ENCODE peak calls at places on chromosomes 1 and 21, in eight cellular contexts. S is RWPE1, X is MCF 10A, K is HFFc6, Y is HFF-Myc, J is neural crest cell, V is endothelial cell, C is fibroblast of lung. M is an unnamed sample.

GRCh38 chr1:24641646-24642151 is 1.4 kb upstream of the SRRM1 start:
- DNase-seq in S (no peak), X (peak; percentile 27), K (no peak), Y (no peak), J (no peak), V (peak; percentile 9), C (peak; percentile 32), M (peak; percentile 55)

GRCh38 chr1:77899647-77900320 is 11.4 kb downstream of the NEXN start:
- DNase-seq in S (no peak), X (peak; percentile 28), K (no peak), Y (no peak), J (no peak), V (no peak), C (peak; percentile 34), M (peak; percentile 12)

GRCh38 chr1:45945426-45945825 is 142.0 kb downstream of the MAST2 start:
- DNase-seq in S (no peak), X (no peak), K (peak; percentile 28), Y (no peak), J (no peak), V (no peak), C (peak; percentile 80), M (peak; percentile 57)

GRCh38 chr1:51738681-51739080 is 121.8 kb downstream of the OSBPL9 start:
- DNase-seq in S (no peak), X (no peak), K (no peak), Y (no peak), J (no peak), V (no peak), C (no peak), M (no peak)

GRCh38 chr21:39051561-39051949 is 131.7 kb downstream of the PSMG1 start:
- DNase-seq in S (peak; percentile 85), X (peak; percentile 33), K (peak; percentile 90), Y (no peak), J (no peak), V (no peak), C (peak; percentile 63), M (peak; percentile 51)

GRCh38 chr1:12153181-12153785 is 13.5 kb upstream of the TNFRSF1B start:
- DNase-seq in S (no peak), X (no peak), K (peak; percentile 89), Y (no peak), J (no peak), V (no peak), C (peak; percentile 75), M (peak; percentile 89)

GRCh38 chr1:172699111-172699510 is 40.2 kb downstream of the FASLG start:
- DNase-seq in S (peak; percentile 35), X (peak; percentile 48), K (peak; percentile 43), Y (no peak), J (no peak), V (peak; percentile 35), C (peak; percentile 73), M (no peak)

GRCh38 chr1:109977657-109978378 is 6.7 kb upstream of the AHCYL1 start:
- DNase-seq in S (no peak), X (no peak), K (no peak), Y (no peak), J (no peak), V (no peak), C (no peak), M (no peak)

GRCh38 chr1:88016947-88017346 is 667.1 kb upstream of the PKN2 start:
- DNase-seq in S (no peak), X (no peak), K (no peak), Y (no peak), J (no peak), V (no peak), C (no peak), M (no peak)

GRCh38 chr1:84407524-84408318 is 9.4 kb downstream of the DNASE2B start:
- DNase-seq in S (no peak), X (no peak), K (no peak), Y (no peak), J (no peak), V (no peak), C (no peak), M (no peak)

GRCh38 chr21:31855180-31855579 is 17.6 kb upstream of the HUNK start:
- DNase-seq in S (no peak), X (no peak), K (no peak), Y (no peak), J (no peak), V (no peak), C (no peak), M (no peak)

GRCh38 chr1:199855580-199855979 is 171.9 kb upstream of the NR5A2 start:
- DNase-seq in S (peak; percentile 89), X (no peak), K (peak; percentile 87), Y (no peak), J (no peak), V (no peak), C (peak; percentile 68), M (peak; percentile 57)

GRCh38 chr1:4175566-4176405 is 275.7 kb upstream of the C1orf174 start:
- DNase-seq in S (no peak), X (no peak), K (no peak), Y (no peak), J (no peak), V (no peak), C (no peak), M (no peak)

GRCh38 chr1:81432654-81433109 is 368.1 kb upstream of the ADGRL2 start:
- DNase-seq in S (no peak), X (no peak), K (no peak), Y (no peak), J (no peak), V (no peak), C (no peak), M (no peak)

GRCh38 chr1:81435175-81435574 is 365.6 kb upstream of the ADGRL2 start:
- DNase-seq in S (no peak), X (peak; percentile 16), K (no peak), Y (no peak), J (no peak), V (no peak), C (no peak), M (no peak)

GRCh38 chr1:81432089-81432488 is 368.6 kb upstream of the ADGRL2 start:
- DNase-seq in S (no peak), X (no peak), K (no peak), Y (no peak), J (no peak), V (no peak), C (no peak), M (no peak)

GRCh38 chr1:81430955-81431646 is 369.6 kb upstream of the ADGRL2 start:
- DNase-seq in S (no peak), X (no peak), K (no peak), Y (no peak), J (no peak), V (no peak), C (peak; percentile 3), M (no peak)

DNA sequence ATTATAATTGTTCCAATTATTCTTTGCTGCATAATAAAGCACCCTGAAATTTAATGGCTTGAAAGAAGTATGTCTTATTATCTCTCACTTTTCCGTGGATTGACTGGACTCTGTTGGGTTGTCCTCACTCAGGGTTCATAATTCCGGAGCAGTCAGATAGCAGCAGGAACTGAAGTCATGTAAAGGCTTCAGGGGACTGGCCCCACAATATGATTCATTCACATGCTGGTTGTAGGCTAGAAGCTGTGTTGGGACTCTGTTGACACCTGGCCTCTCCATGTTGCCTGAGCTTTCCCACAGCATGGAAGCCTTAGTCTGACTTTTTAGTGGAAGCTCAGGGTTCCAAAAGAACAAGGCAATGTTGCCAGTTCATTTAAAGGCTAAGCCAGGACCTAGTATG is 367.1 kb upstream of the ADGRL2 start:
- DNase-seq in S (no peak), X (no peak), K (no peak), Y (no peak), J (no peak), V (no peak), C (no peak), M (no peak)
- TF ChIP-seq CTCF in S (no peak), X (no peak), K (no peak), Y (no peak), J (no peak), V (no peak), C (no peak), M (no peak)

GRCh38 chr1:228109073-228109961 is at the start of gene MRPL55:
- DNase-seq in S (peak; percentile 92), X (peak; percentile 99), K (peak; percentile 93), Y (peak; percentile 71), J (peak; percentile 99), V (peak; percentile 99), C (peak; percentile 94), M (peak; percentile 99)
- TF ChIP-seq CTCF in S (no peak), X (no peak), K (peak; percentile 57), Y (no peak), J (peak; percentile 28), V (no peak), C (no peak), M (no peak)

GRCh38 chr21:44371596-44371995 is 18.2 kb downstream of the TRPM2 start:
- DNase-seq in S (no peak), X (no peak), K (no peak), Y (no peak), J (no peak), V (no peak), C (no peak), M (no peak)

GRCh38 chr21:44366586-44367211 is 13.3 kb downstream of the TRPM2 start:
- DNase-seq in S (no peak), X (no peak), K (no peak), Y (no peak), J (no peak), V (no peak), C (no peak), M (no peak)

GRCh38 chr21:44370027-44370735 is 16.8 kb downstream of the TRPM2 start:
- DNase-seq in S (peak; percentile 73), X (peak; percentile 58), K (peak; percentile 9), Y (peak; percentile 29), J (peak; percentile 45), V (no peak), C (peak; percentile 37), M (peak; percentile 64)

GRCh38 chr21:44370771-44371410 is 17.5 kb downstream of the TRPM2 start:
- DNase-seq in S (no peak), X (no peak), K (no peak), Y (no peak), J (no peak), V (no peak), C (no peak), M (no peak)

GRCh38 chr21:44368711-44369446 is 15.5 kb downstream of the TRPM2 start:
- DNase-seq in S (no peak), X (no peak), K (no peak), Y (no peak), J (no peak), V (no peak), C (no peak), M (no peak)
- TF ChIP-seq CTCF in S (no peak), X (no peak), K (no peak), Y (no peak), J (no peak), V (no peak), C (no peak), M (no peak)

GRCh38 chr21:41074607-41075184 is 93.3 kb upstream of the BACE2 start:
- DNase-seq in S (no peak), X (no peak), K (no peak), Y (no peak), J (no peak), V (no peak), C (no peak), M (no peak)

GRCh38 chr21:41068411-41069304 is 99.3 kb upstream of the BACE2 start:
- DNase-seq in S (peak; percentile 74), X (peak; percentile 62), K (peak; percentile 41), Y (peak; percentile 6), J (peak; percentile 91), V (peak; percentile 86), C (peak; percentile 62), M (peak; percentile 24)

GRCh38 chr21:41075668-41076463 is 92.1 kb upstream of the BACE2 start:
- DNase-seq in S (no peak), X (no peak), K (no peak), Y (no peak), J (no peak), V (no peak), C (no peak), M (no peak)

GRCh38 chr21:41069305-41069642 is 98.7 kb upstream of the BACE2 start:
- DNase-seq in S (no peak), X (no peak), K (no peak), Y (no peak), J (no peak), V (no peak), C (no peak), M (no peak)

GRCh38 chr21:41071410-41071809 is 96.5 kb upstream of the BACE2 start:
- DNase-seq in S (no peak), X (peak; percentile 10), K (no peak), Y (no peak), J (peak; percentile 14), V (peak; percentile 21), C (no peak), M (no peak)
- TF ChIP-seq CTCF in S (no peak), X (no peak), K (peak; percentile 41), Y (peak; percentile 28), J (peak; percentile 32), V (no peak), C (no peak), M (no peak)